ENCODE peak calls at places on chromosome 18, in seven cellular contexts. B is GM12878, N is H1, J is HCT116, W is HepG2, Y is K562, A is SK-N-SH. M is an unnamed sample.

GRCh38 chr18:64219511-64219910 is 70.6 kb upstream of the LINC00305 start:
- DNase-seq in Y (no peak), N (no peak), A (no peak), W (no peak), B (no peak), J (no peak), M (no peak)

GRCh38 chr18:44823286-44823685 is 142.6 kb downstream of the SETBP1 start:
- DNase-seq in J (no peak), W (no peak), Y (no peak), A (no peak), N (no peak), B (no peak), M (no peak)

GRCh38 chr18:78638889-78639596 is 340.6 kb upstream of the SALL3 start:
- DNase-seq in B (no peak), J (no peak), N (no peak), W (no peak), Y (no peak), A (no peak), M (no peak)

GRCh38 chr18:75130591-75131274 is 78.2 kb downstream of the PTGR3 start:
- DNase-seq in A (peak; percentile 7), Y (no peak), N (no peak), B (no peak), W (no peak), J (no peak), M (no peak)

GRCh38 chr18:73093687-73094250 is 226.0 kb upstream of the NETO1 start:
- DNase-seq in N (no peak), B (no peak), A (no peak), W (no peak), J (no peak), Y (no peak), M (no peak)

GRCh38 chr18:68219867-68220266 is 495.0 kb downstream of the TMX3 start:
- DNase-seq in J (no peak), Y (no peak), N (no peak), B (no peak), W (no peak), A (no peak), M (no peak)

GRCh38 chr18:56315363-56315762 is 323.0 kb downstream of the TXNL1 start:
- DNase-seq in N (no peak), Y (no peak), J (no peak), B (no peak), A (no peak), W (no peak), M (no peak)

GRCh38 chr18:41009926-41010325 is 945.1 kb upstream of the PIK3C3 start:
- DNase-seq in W (no peak), Y (no peak), J (no peak), B (peak; percentile 33), A (no peak), N (no peak), M (no peak)

GRCh38 chr18:49851624-49852023 is 38.3 kb upstream of the ACAA2 start:
- DNase-seq in W (no peak), B (no peak), J (no peak), A (no peak), N (no peak), Y (no peak), M (no peak)

GRCh38 chr18:35941299-35941698 is 31.2 kb upstream of the RMP24 start:
- DNase-seq in N (no peak), J (no peak), A (no peak), B (no peak), Y (no peak), W (no peak), M (no peak)

GRCh38 chr18:361941-362913 is 94.4 kb upstream of the THOC1 start:
- DNase-seq in B (no peak), J (no peak), W (peak; percentile 92), N (no peak), A (peak; percentile 74), Y (no peak), M (no peak)

GRCh38 chr18:26436176-26437031 is 111.9 kb downstream of the KCTD1 start:
- DNase-seq in J (peak; percentile 73), N (no peak), Y (no peak), W (peak; percentile 34), A (no peak), B (no peak), M (peak; percentile 15)

GRCh38 chr18:73365018-73365417 is 497.2 kb upstream of the NETO1 start:
- DNase-seq in W (no peak), N (no peak), A (no peak), Y (no peak), B (no peak), J (no peak), M (no peak)

GRCh38 chr18:47519277-47519676 is 267.8 kb upstream of the SKOR2 start:
- DNase-seq in J (no peak), Y (no peak), N (no peak), W (no peak), B (no peak), A (no peak), M (no peak)

GRCh38 chr18:45852631-45853030 is 27.2 kb downstream of the SIGLEC15 start:
- DNase-seq in B (no peak), W (no peak), J (no peak), A (no peak), N (no peak), Y (no peak), M (no peak)

GRCh38 chr18:45850021-45850420 is 24.5 kb downstream of the SIGLEC15 start:
- DNase-seq in W (no peak), J (no peak), N (no peak), B (peak; percentile 40), A (no peak), Y (no peak), M (no peak)

GRCh38 chr18:45851196-45851925 is 25.9 kb downstream of the SIGLEC15 start:
- DNase-seq in Y (no peak), B (no peak), N (no peak), W (no peak), A (no peak), J (no peak), M (no peak)

GRCh38 chr18:45856526-45856925 is 31.1 kb downstream of the SIGLEC15 start:
- DNase-seq in W (no peak), Y (no peak), J (no peak), N (no peak), A (no peak), B (no peak), M (no peak)

DNA sequence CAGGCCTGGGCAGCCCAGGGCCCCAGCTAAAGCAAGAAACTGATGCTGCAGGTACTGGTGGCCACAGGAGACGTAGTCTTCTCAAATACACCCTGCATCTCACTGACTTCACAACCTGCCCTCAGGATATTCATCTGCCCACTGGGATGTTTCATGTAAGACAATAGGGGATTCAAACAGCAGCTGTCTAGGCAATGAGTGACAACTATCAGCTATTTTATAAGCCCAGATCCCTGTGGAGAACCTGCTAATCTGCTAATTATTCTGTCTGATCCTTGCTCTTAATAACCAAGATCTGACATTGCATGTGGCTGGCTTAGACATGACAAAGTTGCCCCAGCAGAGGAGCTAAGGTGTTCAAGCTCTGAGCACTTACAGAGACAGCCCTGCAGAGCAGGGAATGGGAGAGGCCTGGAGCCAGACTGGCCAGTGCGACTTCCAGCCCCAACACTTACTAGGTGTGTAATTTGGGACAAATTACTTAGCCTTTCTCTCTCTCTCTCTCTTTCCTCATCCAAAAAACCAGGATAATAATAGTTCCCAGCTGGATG is 28.6 kb downstream of the SIGLEC15 start:
- DNase-seq in J (no peak), N (no peak), W (no peak), B (no peak), Y (no peak), A (no peak), M (no peak)
- TF ChIP-seq SIN3A in J (no peak), N (no peak), W (no peak), B (no peak), Y (no peak), A (no peak), M (no peak)

DNA sequence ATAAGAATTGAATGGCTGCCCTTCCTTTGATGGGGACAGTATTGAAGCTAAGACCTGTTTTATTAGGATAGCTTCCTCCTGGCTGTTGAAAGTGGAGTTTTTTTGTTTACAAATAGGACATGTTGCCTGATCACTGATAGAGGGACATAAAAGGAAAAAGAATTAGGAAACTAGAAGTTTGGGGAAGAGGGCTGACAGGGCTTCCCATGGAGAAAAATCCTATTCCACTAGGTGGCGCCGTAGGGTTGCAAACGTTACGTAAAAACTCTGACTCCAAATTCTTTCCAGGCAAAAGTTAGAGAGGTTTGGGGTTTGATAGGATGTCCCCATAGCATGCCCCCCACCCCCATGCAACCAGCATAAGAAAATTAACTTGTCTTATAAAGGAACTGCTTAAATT is 11.1 kb upstream of the RBFA start:
- DNase-seq in N (no peak), J (peak; percentile 28), W (no peak), Y (peak; percentile 53), A (no peak), B (no peak), M (no peak)
- TF ChIP-seq CTCF in N (peak; percentile 60), J (peak; percentile 3), W (peak; percentile 13), Y (peak; percentile 29), A (peak; percentile 53), B (peak; percentile 27), M (peak; percentile 77)

GRCh38 chr18:7221424-7222155 is 9.3 kb upstream of the LRRC30 start:
- DNase-seq in Y (peak; percentile 66), A (peak; percentile 64), B (peak; percentile 4), W (peak; percentile 59), N (peak; percentile 59), J (peak; percentile 16), M (peak; percentile 39)
- TF ChIP-seq SIN3A in Y (no peak), A (no peak), B (no peak), W (no peak), N (no peak), J (no peak), M (no peak)

DNA sequence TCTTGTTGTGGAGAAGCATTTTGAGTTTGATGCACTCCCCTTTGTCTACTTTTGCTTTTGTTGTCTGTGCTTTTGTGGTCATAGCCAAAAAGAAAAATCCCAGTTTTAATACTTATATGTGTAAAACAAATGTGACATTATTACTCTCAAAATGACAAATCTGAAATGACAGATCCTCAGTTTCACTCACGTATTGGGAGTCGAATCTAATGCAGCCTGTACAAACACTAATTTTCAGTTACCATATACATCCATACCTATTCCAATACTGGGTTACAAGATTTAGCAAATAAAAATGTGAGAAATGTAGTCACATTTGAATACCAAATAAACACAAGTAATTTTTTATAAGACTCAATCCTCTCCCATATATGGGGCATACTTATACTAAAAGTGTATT is 148.2 kb upstream of the ZNF516 start:
- DNase-seq in N (no peak), A (no peak), B (no peak), W (no peak), J (no peak), Y (no peak), M (no peak)
- TF ChIP-seq CTCF in N (no peak), A (no peak), B (no peak), W (no peak), J (no peak), Y (no peak), M (no peak)

GRCh38 chr18:57980573-57981348 is 63.3 kb upstream of the NEDD4L start:
- DNase-seq in A (no peak), B (no peak), N (no peak), J (no peak), W (no peak), Y (no peak), M (no peak)
- TF ChIP-seq SIN3A in A (no peak), B (no peak), N (no peak), J (no peak), W (no peak), Y (no peak), M (no peak)

M was measured in Panc1.